ENCODE peak calls at places on chromosomes 13 and 19, in ten cellular contexts. U, D, W, F, A, C, V, O, G and E are unnamed samples.

GRCh38 chr19:37942516-37942902 is 35.5 kb downstream of the SIPA1L3 start:
- DNase-seq in V (no peak), G (no peak), F (no peak), C (no peak), W (no peak), A (no peak), O (no peak), U (no peak), D (no peak), E (no peak)

GRCh38 chr13:76993021-76993420 is 1.1 kb downstream of the CLN5 start:
- DNase-seq in C (no peak), A (no peak), W (no peak), D (no peak), V (no peak), U (no peak), G (peak), O (peak), F (peak), E (no peak)

GRCh38 chr19:38224014-38224862 is at the start of gene DPF1:
- DNase-seq in F (peak), C (no peak), W (peak), G (peak), D (no peak), U (peak), A (no peak), V (no peak), O (peak), E (peak)

GRCh38 chr13:94416454-94417080 is 62.9 kb downstream of the DCT start:
- DNase-seq in F (peak), W (peak), O (peak), V (no peak), D (no peak), G (peak), A (no peak), C (no peak), U (peak), E (peak)

GRCh38 chr19:15758379-15758778 is 20.6 kb downstream of the OR10H3 start:
- DNase-seq in F (no peak), G (no peak), C (no peak), D (no peak), A (no peak), U (no peak), W (no peak), V (no peak), O (no peak), E (no peak)

GRCh38 chr19:48415395-48415794 is 21.9 kb downstream of the GRIN2D start:
- DNase-seq in A (no peak), D (peak), O (peak), W (no peak), C (peak), U (peak), G (peak), F (peak), V (peak), E (peak)

GRCh38 chr19:6092329-6093286 is 17.7 kb downstream of the RFX2 start:
- DNase-seq in G (peak), V (peak), C (no peak), D (no peak), O (peak), U (peak), F (peak), A (no peak), W (peak), E (peak)

GRCh38 chr13:92734545-92734944 is 492.1 kb upstream of the GPC6 start:
- DNase-seq in F (no peak), U (no peak), C (no peak), W (no peak), V (no peak), O (no peak), D (no peak), G (no peak), A (no peak), E (no peak)

GRCh38 chr13:104450006-104450405 is 1383.8 kb upstream of the SLC10A2 start:
- DNase-seq in V (no peak), F (no peak), U (no peak), C (no peak), G (no peak), O (no peak), D (no peak), W (no peak), A (no peak), E (no peak)

GRCh38 chr13:51953347-51953746 is 57.9 kb downstream of the ATP7B start:
- DNase-seq in G (no peak), C (no peak), A (no peak), V (no peak), U (no peak), W (no peak), F (no peak), D (no peak), O (no peak), E (no peak)

GRCh38 chr13:48266150-48266549 is 33.1 kb downstream of the ITM2B start:
- DNase-seq in F (no peak), G (no peak), W (no peak), A (no peak), D (no peak), U (no peak), V (no peak), O (no peak), C (no peak), E (no peak)

GRCh38 chr13:48562296-48563066 is 29.6 kb upstream of the RCBTB2 start:
- DNase-seq in V (no peak), U (no peak), C (peak), W (no peak), D (no peak), F (peak), A (no peak), G (peak), O (no peak), E (no peak)

GRCh38 chr13:65159803-65160202 is 2070.3 kb downstream of the PCDH9 start:
- DNase-seq in A (no peak), V (no peak), U (no peak), D (no peak), C (no peak), F (no peak), G (no peak), O (no peak), W (no peak), E (no peak)

GRCh38 chr13:94712287-94712811 is at the start of gene SOX21:
- DNase-seq in W (peak), O (no peak), U (peak), A (no peak), V (no peak), G (peak), D (no peak), C (no peak), F (no peak), E (no peak)

GRCh38 chr13:101875717-101876393 is 423.4 kb downstream of the ITGBL1 start:
- DNase-seq in A (peak), F (peak), C (no peak), W (no peak), O (peak), U (no peak), D (no peak), V (peak), G (peak), E (peak)

GRCh38 chr19:48501446-48501960 is 10.1 kb downstream of the LMTK3 start:
- DNase-seq in A (no peak), F (peak), G (peak), V (no peak), D (no peak), U (peak), C (no peak), O (no peak), W (no peak), E (peak)

GRCh38 chr19:38516802-38517201 is 83.3 kb downstream of the RYR1 start:
- DNase-seq in W (no peak), A (no peak), F (no peak), D (no peak), V (no peak), U (no peak), O (no peak), C (no peak), G (no peak), E (no peak)

GRCh38 chr13:45681101-45681500 is 21.0 kb upstream of the CBY2 start:
- DNase-seq in C (no peak), V (no peak), A (no peak), D (no peak), O (no peak), G (no peak), F (no peak), U (no peak), W (no peak), E (no peak)

GRCh38 chr19:10112895-10113591 is 1.6 kb downstream of the P2RY11 start:
- DNase-seq in C (peak), O (peak), U (peak), G (peak), F (peak), D (no peak), V (no peak), A (no peak), W (peak), E (peak)

GRCh38 chr13:88622362-88622973 is 951.3 kb downstream of the SLITRK5 start:
- DNase-seq in A (no peak), O (no peak), U (no peak), F (peak), W (no peak), D (no peak), C (peak), V (no peak), G (peak), E (no peak)

GRCh38 chr19:14072535-14073231 is at the start of gene MISP3:
- DNase-seq in F (no peak), A (no peak), C (no peak), D (no peak), U (no peak), O (peak), V (no peak), G (no peak), W (no peak), E (peak)

GRCh38 chr19:40279761-40280607 is 5.2 kb downstream of the AKT2 start:
- DNase-seq in F (no peak), V (no peak), D (no peak), G (no peak), C (peak), W (no peak), O (no peak), U (no peak), A (no peak), E (no peak)

GRCh38 chr19:37999309-38000213 is 92.6 kb downstream of the SIPA1L3 start:
- DNase-seq in G (peak), C (no peak), F (peak), W (no peak), U (no peak), A (peak), O (peak), V (peak), D (no peak), E (no peak)

GRCh38 chr13:46124967-46125933 is 20.4 kb upstream of the CPB2 start:
- DNase-seq in U (no peak), F (no peak), O (peak), A (no peak), D (no peak), V (no peak), W (no peak), G (no peak), C (no peak), E (peak)

GRCh38 chr19:50702870-50703829 is 16.5 kb downstream of the SHANK1 start:
- DNase-seq in G (no peak), C (no peak), A (no peak), W (no peak), U (no peak), O (peak), V (no peak), F (no peak), D (no peak), E (no peak)

GRCh38 chr13:98374750-98375149 is 197.7 kb upstream of the RNF113B start:
- DNase-seq in G (no peak), V (no peak), W (no peak), C (no peak), A (no peak), D (no peak), F (no peak), U (no peak), O (no peak), E (no peak)

GRCh38 chr19:3336680-3337523 is 29.5 kb upstream of the NFIC start:
- DNase-seq in G (peak), W (no peak), V (peak), D (peak), F (peak), C (no peak), U (no peak), O (peak), A (peak), E (no peak)

GRCh38 chr19:9116547-9116946 is 984 bp upstream of the OR7G1 start:
- DNase-seq in G (no peak), W (no peak), F (no peak), V (no peak), O (no peak), C (no peak), U (no peak), D (no peak), A (no peak), E (no peak)

GRCh38 chr19:3062165-3063105 is at the start of gene TLE5:
- DNase-seq in F (no peak), D (no peak), C (peak), W (no peak), U (no peak), O (peak), G (peak), A (no peak), V (no peak), E (peak)

GRCh38 chr13:44191103-44191502 is 182.5 kb upstream of the SERP2 start:
- DNase-seq in U (no peak), D (no peak), W (no peak), V (no peak), A (no peak), O (no peak), C (no peak), G (no peak), F (no peak), E (no peak)

GRCh38 chr13:114072421-114072820 is 60.0 kb downstream of the RASA3 start:
- DNase-seq in D (peak), F (no peak), V (no peak), U (no peak), C (no peak), O (no peak), A (no peak), W (no peak), G (no peak), E (no peak)

GRCh38 chr13:53201454-53202225 is 173.0 kb downstream of the OLFM4 start:
- DNase-seq in O (no peak), U (peak), A (no peak), V (no peak), W (peak), G (no peak), D (no peak), C (no peak), F (no peak), E (peak)

GRCh38 chr19:2332341-2333026 is 4.0 kb downstream of the SPPL2B start:
- DNase-seq in C (no peak), G (no peak), U (no peak), D (no peak), O (no peak), W (no peak), A (no peak), F (no peak), V (no peak), E (peak)

GRCh38 chr19:35727053-35727955 is 9.5 kb downstream of the KMT2B start:
- DNase-seq in O (no peak), C (no peak), W (no peak), A (no peak), U (no peak), D (no peak), G (no peak), F (no peak), V (no peak), E (no peak)

GRCh38 chr19:47143322-47144073 is 12.9 kb downstream of the SAE1 start:
- DNase-seq in W (no peak), F (no peak), D (no peak), U (no peak), O (no peak), V (no peak), C (no peak), G (no peak), A (no peak), E (no peak)

GRCh38 chr19:39858541-39858940 is 12.4 kb upstream of the FBL start:
- DNase-seq in U (peak), V (no peak), C (no peak), D (no peak), G (no peak), A (no peak), W (no peak), O (no peak), F (peak), E (peak)

GRCh38 chr13:25683662-25684370 is 312.0 kb downstream of the ATP8A2 start:
- DNase-seq in U (no peak), D (no peak), F (no peak), W (no peak), A (no peak), G (no peak), V (no peak), C (no peak), O (no peak), E (no peak)

GRCh38 chr19:29771708-29772415 is 39.9 kb upstream of the CCNE1 start:
- DNase-seq in O (peak), G (peak), F (peak), D (no peak), C (no peak), A (peak), W (peak), V (no peak), U (peak), E (peak)

DNA sequence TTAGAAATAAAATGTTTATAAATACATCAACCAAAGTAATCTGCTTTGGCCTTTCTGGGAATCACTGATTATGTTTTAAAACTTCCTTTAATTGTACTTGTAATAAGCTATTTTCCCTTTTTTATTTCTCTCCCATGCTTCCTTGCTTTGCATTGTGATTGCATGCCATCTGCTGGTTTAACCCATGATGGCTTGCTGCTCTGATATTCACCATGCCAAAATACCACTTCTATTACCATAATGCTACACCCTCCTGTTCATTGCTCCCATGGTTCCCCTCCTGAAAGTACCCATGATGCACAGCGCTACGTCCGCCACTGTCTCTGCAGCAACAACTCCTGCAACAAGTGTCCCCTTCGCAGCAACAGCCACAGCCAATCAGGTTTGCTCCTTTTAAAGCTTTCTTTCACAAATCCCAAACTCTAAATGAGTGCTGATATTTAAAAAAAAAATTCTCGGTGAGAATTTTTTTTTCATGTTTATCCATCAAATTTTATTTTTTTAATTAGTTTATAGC is 67.7 kb upstream of the RAP2A start:
- DNase-seq in V (no peak), W (no peak), O (no peak), D (no peak), A (no peak), C (no peak), U (no peak), G (no peak), F (no peak), E (peak)
- TF ChIP-seq CTCF in V (no peak), W (peak), O (no peak), D (no peak), A (peak), C (no peak), U (no peak), G (peak), F (no peak), E (peak)

DNA sequence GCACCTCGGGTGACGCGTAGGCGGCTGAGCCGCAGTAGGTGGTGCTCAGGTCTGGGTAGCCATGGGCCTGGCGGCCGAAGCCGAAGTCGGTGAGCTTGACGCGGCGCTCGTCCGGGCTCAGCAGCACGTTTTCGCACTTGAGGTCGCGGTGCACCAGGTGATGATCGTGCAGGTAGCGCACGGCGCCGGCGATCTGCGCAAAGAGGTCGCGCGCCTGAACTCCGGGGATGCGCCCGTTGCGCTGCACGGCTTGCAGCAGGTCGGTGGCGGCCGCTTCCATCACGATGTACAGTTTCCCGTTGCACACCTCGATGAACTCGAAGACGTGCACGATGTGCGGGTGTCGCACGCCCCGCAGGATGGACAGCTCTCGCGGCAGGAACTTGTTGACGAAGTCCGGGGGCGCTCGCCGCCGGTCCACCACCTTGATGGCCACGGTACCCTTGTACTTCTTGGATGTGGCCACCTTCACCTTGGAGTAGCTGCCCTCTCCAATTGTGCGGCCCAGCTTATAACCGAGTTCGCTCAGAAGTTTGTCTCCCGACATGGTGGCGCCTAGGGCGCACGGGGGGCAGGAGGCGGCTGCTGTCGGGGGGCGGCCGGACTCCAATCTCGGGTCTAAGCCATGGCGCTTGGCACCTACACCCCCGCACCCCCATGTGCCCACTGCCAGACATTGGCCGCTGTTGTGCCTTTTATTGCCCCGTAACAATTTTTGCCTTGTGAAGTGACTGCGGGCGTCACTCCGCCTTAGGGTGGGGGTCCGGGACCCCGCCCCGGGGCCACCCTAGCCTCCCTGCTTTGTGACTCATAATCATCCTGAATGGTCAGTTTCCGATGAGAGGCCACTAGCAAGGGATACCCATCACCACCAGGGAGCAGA is at the start of gene TSSK6:
- DNase-seq in D (no peak), A (no peak), V (no peak), O (no peak), U (no peak), C (no peak), W (no peak), G (no peak), F (no peak), E (no peak)
- TF ChIP-seq CTCF in D (no peak), A (peak), V (no peak), O (no peak), U (no peak), C (no peak), W (no peak), G (no peak), F (no peak), E (no peak)

GRCh38 chr19:45475537-45476348 is 7.9 kb downstream of the FOSB start:
- DNase-seq in A (no peak), F (peak), G (peak), U (no peak), W (no peak), D (no peak), C (no peak), V (no peak), O (no peak), E (no peak)

GRCh38 chr19:45476349-45476717 is 8.5 kb downstream of the FOSB start:
- DNase-seq in D (no peak), G (no peak), U (no peak), C (no peak), A (no peak), V (no peak), F (peak), O (no peak), W (no peak), E (no peak)

GRCh38 chr19:45478454-45479238 is 10.8 kb downstream of the FOSB start:
- DNase-seq in F (peak), W (peak), D (peak), O (peak), V (no peak), A (peak), G (peak), C (peak), U (peak), E (peak)

GRCh38 chr19:45477216-45477615 is 9.4 kb downstream of the FOSB start:
- DNase-seq in A (no peak), D (no peak), O (no peak), U (no peak), G (no peak), C (no peak), F (no peak), W (no peak), V (no peak), E (no peak)

DNA sequence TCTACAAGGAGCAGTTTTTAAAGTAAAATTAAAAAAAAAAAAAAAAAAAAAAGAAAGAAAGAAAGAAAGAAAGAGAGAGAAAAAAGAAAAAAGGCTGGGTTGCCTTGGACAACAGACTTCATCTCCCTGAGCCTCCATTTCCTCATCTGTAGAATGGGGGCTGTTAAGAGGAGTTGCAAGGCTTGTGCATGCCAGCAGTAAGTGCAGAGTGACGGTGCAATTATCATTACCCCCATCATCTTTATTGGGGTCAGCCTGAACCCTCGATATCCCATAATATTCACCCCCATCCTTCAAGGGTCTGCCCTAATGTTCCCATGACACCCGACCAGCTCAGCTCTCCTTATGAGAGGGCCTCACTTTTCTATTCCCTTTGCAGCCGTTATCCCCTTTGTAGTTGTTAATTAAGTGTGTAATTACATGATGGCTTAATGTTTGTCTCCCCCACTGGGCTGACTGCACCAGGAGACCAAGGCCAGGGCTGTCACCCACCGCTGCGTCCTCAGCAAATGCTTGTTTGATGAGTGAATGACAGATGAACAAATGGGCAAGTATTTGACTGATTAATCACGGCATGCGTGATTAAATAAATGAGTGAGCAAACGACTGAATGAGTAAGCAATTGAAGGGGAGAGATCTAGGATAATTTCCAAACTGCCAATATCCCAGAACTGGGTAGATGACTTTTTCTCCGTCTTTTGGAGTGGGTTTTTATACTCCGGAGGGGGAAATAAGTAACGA is 10.1 kb downstream of the FOSB start:
- DNase-seq in W (no peak), D (no peak), G (peak), U (no peak), A (no peak), F (peak), O (no peak), V (no peak), C (no peak), E (peak)
- TF ChIP-seq CTCF in W (no peak), D (no peak), G (no peak), U (no peak), A (no peak), F (no peak), O (no peak), V (no peak), C (no peak), E (no peak)

GRCh38 chr19:56301152-56301551 is 13.5 kb downstream of the ZSCAN5A start:
- DNase-seq in O (peak), V (no peak), A (no peak), C (no peak), U (no peak), G (peak), W (no peak), F (no peak), D (no peak), E (peak)
- TF ChIP-seq CTCF in O (peak), V (no peak), A (no peak), C (no peak), U (no peak), G (peak), W (peak), F (no peak), D (no peak), E (peak)